ENCODE peak calls at places on chromosome 7, in five cellular contexts. One of them, this sample, is unnamed.

GRCh38 chr7:31744294-31744874 is 57.4 kb downstream of the PPP1R17 start:
- DNase-seq in HFFc6: peak
- DNase-seq in RWPE1: peak
- DNase-seq in fibroblast of the aortic adventitia: peak
- DNase-seq in T47D: peak
- DNase-seq in this sample: peak

GRCh38 chr7:121276276-121276675 is 52.5 kb upstream of the WNT16 start:
- DNase-seq in T47D: no peak
- DNase-seq in RWPE1: no peak
- DNase-seq in HFFc6: no peak
- DNase-seq in fibroblast of the aortic adventitia: no peak
- DNase-seq in this sample: no peak

GRCh38 chr7:100588438-100588837 is 2.3 kb downstream of the FBXO24 start:
- DNase-seq in RWPE1: no peak
- DNase-seq in fibroblast of the aortic adventitia: no peak
- DNase-seq in HFFc6: peak
- DNase-seq in T47D: no peak
- DNase-seq in this sample: peak

GRCh38 chr7:158094671-158095256 is 492.9 kb downstream of the PTPRN2 start:
- DNase-seq in RWPE1: no peak
- DNase-seq in HFFc6: no peak
- DNase-seq in fibroblast of the aortic adventitia: no peak
- DNase-seq in T47D: peak
- DNase-seq in this sample: no peak

GRCh38 chr7:70387197-70387596 is 744.7 kb upstream of the GALNT17 start:
- DNase-seq in fibroblast of the aortic adventitia: peak
- DNase-seq in T47D: no peak
- DNase-seq in HFFc6: no peak
- DNase-seq in RWPE1: no peak
- DNase-seq in this sample: no peak

GRCh38 chr7:28885771-28886170 is 72.4 kb downstream of the TRIL start:
- DNase-seq in HFFc6: no peak
- DNase-seq in fibroblast of the aortic adventitia: no peak
- DNase-seq in RWPE1: no peak
- DNase-seq in T47D: no peak
- DNase-seq in this sample: no peak

GRCh38 chr7:84509522-84509921 is 314.9 kb upstream of the SEMA3A start:
- DNase-seq in RWPE1: no peak
- DNase-seq in fibroblast of the aortic adventitia: peak
- DNase-seq in HFFc6: no peak
- DNase-seq in T47D: peak
- DNase-seq in this sample: no peak

GRCh38 chr7:110607050-110607862 is 483.7 kb upstream of the LRRN3 start:
- DNase-seq in RWPE1: no peak
- DNase-seq in HFFc6: no peak
- DNase-seq in T47D: no peak
- DNase-seq in fibroblast of the aortic adventitia: no peak
- DNase-seq in this sample: no peak

GRCh38 chr7:64879800-64880199 is 23.3 kb upstream of the ZNF273 start:
- DNase-seq in RWPE1: no peak
- DNase-seq in HFFc6: no peak
- DNase-seq in T47D: no peak
- DNase-seq in fibroblast of the aortic adventitia: no peak
- DNase-seq in this sample: no peak

GRCh38 chr7:30252885-30253795 is 31.3 kb upstream of the ZNRF2 start:
- DNase-seq in T47D: peak
- DNase-seq in RWPE1: no peak
- DNase-seq in fibroblast of the aortic adventitia: no peak
- DNase-seq in HFFc6: no peak
- DNase-seq in this sample: no peak

GRCh38 chr7:120725376-120726039 is 132.4 kb downstream of the TSPAN12 start:
- DNase-seq in fibroblast of the aortic adventitia: peak
- DNase-seq in T47D: peak
- DNase-seq in RWPE1: peak
- DNase-seq in HFFc6: peak
- DNase-seq in this sample: peak

GRCh38 chr7:30934225-30934624 is 22.6 kb downstream of the AQP1 start:
- DNase-seq in fibroblast of the aortic adventitia: no peak
- DNase-seq in HFFc6: no peak
- DNase-seq in RWPE1: no peak
- DNase-seq in T47D: no peak
- DNase-seq in this sample: no peak

GRCh38 chr7:100691676-100692577 is 2.1 kb downstream of the GIGYF1 start:
- DNase-seq in HFFc6: peak
- DNase-seq in RWPE1: peak
- DNase-seq in T47D: peak
- DNase-seq in fibroblast of the aortic adventitia: peak
- DNase-seq in this sample: peak

GRCh38 chr7:142711722-142712616 is 37.3 kb upstream of the PRSS1 start:
- DNase-seq in T47D: peak
- DNase-seq in fibroblast of the aortic adventitia: peak
- DNase-seq in RWPE1: peak
- DNase-seq in HFFc6: peak
- DNase-seq in this sample: peak

This sample was measured in SW480.